ENCODE peak calls at places on chromosomes 4 and X, in six cellular contexts. One of them, this sample, is unnamed.

GRCh38 chrX:71183341-71183740 is 38.7 kb downstream of the NLGN3 start:
- DNase-seq in HepG2: peak
- DNase-seq in A549: no peak
- DNase-seq in HCT116: no peak
- DNase-seq in GM12878: no peak
- DNase-seq in K562: no peak
- DNase-seq in this sample: no peak

GRCh38 chrX:15834051-15834450 is 20.6 kb downstream of the AP1S2 start:
- DNase-seq in HepG2: no peak
- DNase-seq in A549: no peak
- DNase-seq in HCT116: no peak
- DNase-seq in GM12878: no peak
- DNase-seq in K562: no peak
- DNase-seq in this sample: peak

GRCh38 chr4:132123870-132124623 is 1025.0 kb upstream of the PCDH10 start:
- DNase-seq in HepG2: no peak
- DNase-seq in A549: no peak
- DNase-seq in HCT116: peak
- DNase-seq in GM12878: peak
- DNase-seq in K562: peak
- DNase-seq in this sample: no peak

GRCh38 chr4:6222761-6223292 is 22.5 kb upstream of the JAKMIP1 start:
- DNase-seq in HepG2: no peak
- DNase-seq in A549: no peak
- DNase-seq in HCT116: peak
- DNase-seq in GM12878: no peak
- DNase-seq in K562: no peak
- DNase-seq in this sample: no peak

GRCh38 chr4:171846232-171846631 is 33.0 kb downstream of the GALNTL6 start:
- DNase-seq in HepG2: peak
- DNase-seq in A549: no peak
- DNase-seq in HCT116: peak
- DNase-seq in GM12878: no peak
- DNase-seq in K562: peak
- DNase-seq in this sample: peak

GRCh38 chr4:36303430-36304137 is 22.2 kb downstream of the DTHD1 start:
- DNase-seq in HepG2: no peak
- DNase-seq in A549: no peak
- DNase-seq in HCT116: no peak
- DNase-seq in GM12878: no peak
- DNase-seq in K562: no peak
- DNase-seq in this sample: peak

GRCh38 chr4:140249351-140249750 is 95.4 kb upstream of the MAML3 start:
- DNase-seq in HepG2: no peak
- DNase-seq in A549: no peak
- DNase-seq in HCT116: no peak
- DNase-seq in GM12878: no peak
- DNase-seq in K562: no peak
- DNase-seq in this sample: no peak

GRCh38 chrX:24347871-24348270 is 12.6 kb upstream of the SUPT20HL1 start:
- DNase-seq in HepG2: no peak
- DNase-seq in A549: no peak
- DNase-seq in HCT116: no peak
- DNase-seq in GM12878: no peak
- DNase-seq in K562: peak
- DNase-seq in this sample: no peak

GRCh38 chr4:2923678-2924173 is 39.5 kb downstream of the NOP14 start:
- DNase-seq in HepG2: no peak
- DNase-seq in A549: no peak
- DNase-seq in HCT116: no peak
- DNase-seq in GM12878: no peak
- DNase-seq in K562: no peak
- DNase-seq in this sample: no peak

GRCh38 chr4:90318208-90318607 is 191.0 kb downstream of the CCSER1 start:
- DNase-seq in HepG2: no peak
- DNase-seq in A549: no peak
- DNase-seq in HCT116: peak
- DNase-seq in GM12878: no peak
- DNase-seq in K562: no peak
- DNase-seq in this sample: no peak

GRCh38 chr4:17781831-17782287 is 438 bp upstream of the FAM184B start:
- DNase-seq in HepG2: no peak
- DNase-seq in A549: no peak
- DNase-seq in HCT116: no peak
- DNase-seq in GM12878: no peak
- DNase-seq in K562: no peak
- DNase-seq in this sample: no peak

GRCh38 chr4:53057679-53058078 is 195.6 kb downstream of the RASL11B start:
- DNase-seq in HepG2: no peak
- DNase-seq in A549: no peak
- DNase-seq in HCT116: no peak
- DNase-seq in GM12878: no peak
- DNase-seq in K562: no peak
- DNase-seq in this sample: no peak

GRCh38 chr4:53060278-53060677 is 198.2 kb downstream of the RASL11B start:
- DNase-seq in HepG2: no peak
- DNase-seq in A549: no peak
- DNase-seq in HCT116: no peak
- DNase-seq in GM12878: no peak
- DNase-seq in K562: no peak
- DNase-seq in this sample: no peak

GRCh38 chr4:53055274-53055673 is 193.2 kb downstream of the RASL11B start:
- DNase-seq in HepG2: no peak
- DNase-seq in A549: no peak
- DNase-seq in HCT116: no peak
- DNase-seq in GM12878: no peak
- DNase-seq in K562: no peak
- DNase-seq in this sample: no peak

GRCh38 chr4:53059253-53059652 is 197.1 kb downstream of the RASL11B start:
- DNase-seq in HepG2: no peak
- DNase-seq in A549: no peak
- DNase-seq in HCT116: no peak
- DNase-seq in GM12878: no peak
- DNase-seq in K562: no peak
- DNase-seq in this sample: no peak

DNA sequence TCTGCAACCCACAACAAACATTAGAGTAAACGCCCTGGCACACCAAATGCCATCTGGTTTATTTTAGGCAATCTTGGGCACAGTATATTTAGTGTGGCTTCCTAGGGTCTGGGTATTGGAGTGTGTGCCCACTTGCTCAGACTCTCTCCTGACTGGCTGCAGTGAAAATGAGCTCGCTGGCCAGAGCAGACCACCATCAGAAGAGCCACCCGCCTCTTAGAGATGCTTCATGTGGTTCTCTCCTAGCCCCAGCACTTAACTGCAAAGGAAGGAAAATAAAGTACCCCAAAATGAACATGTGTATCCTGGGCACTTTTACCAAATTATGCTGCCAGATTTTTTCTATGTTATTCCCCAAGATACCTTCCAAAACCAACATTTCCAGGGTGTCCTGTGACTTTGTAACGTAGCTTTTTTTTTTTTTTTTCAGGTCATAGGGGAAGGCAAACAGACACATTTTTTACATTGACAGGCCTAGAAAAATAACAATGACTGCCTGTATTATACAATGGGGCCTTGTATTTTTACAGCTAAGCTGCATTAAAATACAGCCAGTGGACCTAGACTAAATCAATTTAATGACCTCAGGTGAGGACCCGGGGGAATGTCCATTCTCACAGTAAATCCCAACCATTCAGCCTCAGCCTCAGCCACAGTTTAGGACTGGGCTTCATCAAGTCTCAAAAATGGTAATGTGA is 193.7 kb downstream of the RASL11B start:
- DNase-seq in HepG2: peak
- DNase-seq in A549: no peak
- DNase-seq in HCT116: no peak
- DNase-seq in GM12878: no peak
- DNase-seq in K562: no peak
- DNase-seq in this sample: no peak
- H3K4me3 ChIP-seq in HepG2: no peak
- H3K4me3 ChIP-seq in A549: no peak
- H3K4me3 ChIP-seq in HCT116: no peak
- H3K4me3 ChIP-seq in GM12878: no peak
- H3K4me3 ChIP-seq in K562: no peak
- H3K4me3 ChIP-seq in this sample: no peak

GRCh38 chrX:49190783-49191032 is 4.5 kb upstream of the PRICKLE3 start:
- DNase-seq in HepG2: no peak
- DNase-seq in A549: no peak
- DNase-seq in HCT116: no peak
- DNase-seq in GM12878: no peak
- DNase-seq in K562: no peak
- DNase-seq in this sample: no peak

GRCh38 chrX:49188468-49189076 is 2.4 kb upstream of the PRICKLE3 start:
- DNase-seq in HepG2: no peak
- DNase-seq in A549: no peak
- DNase-seq in HCT116: no peak
- DNase-seq in GM12878: no peak
- DNase-seq in K562: no peak
- DNase-seq in this sample: no peak

GRCh38 chrX:49193542-49193964 is 6.4 kb downstream of the SYP start:
- DNase-seq in HepG2: no peak
- DNase-seq in A549: no peak
- DNase-seq in HCT116: no peak
- DNase-seq in GM12878: no peak
- DNase-seq in K562: no peak
- DNase-seq in this sample: no peak

GRCh38 chrX:49192722-49193328 is 6.7 kb upstream of the PRICKLE3 start:
- DNase-seq in HepG2: no peak
- DNase-seq in A549: no peak
- DNase-seq in HCT116: no peak
- DNase-seq in GM12878: no peak
- DNase-seq in K562: peak
- DNase-seq in this sample: peak

GRCh38 chrX:49191033-49191871 is 5.1 kb upstream of the PRICKLE3 start:
- DNase-seq in HepG2: peak
- DNase-seq in A549: peak
- DNase-seq in HCT116: peak
- DNase-seq in GM12878: peak
- DNase-seq in K562: peak
- DNase-seq in this sample: peak
- TF ChIP-seq POLR2A in HepG2: no peak
- TF ChIP-seq POLR2A in A549: peak
- TF ChIP-seq POLR2A in HCT116: peak
- TF ChIP-seq POLR2A in GM12878: peak
- TF ChIP-seq POLR2A in K562: peak
- TF ChIP-seq POLR2A in this sample: peak

DNA sequence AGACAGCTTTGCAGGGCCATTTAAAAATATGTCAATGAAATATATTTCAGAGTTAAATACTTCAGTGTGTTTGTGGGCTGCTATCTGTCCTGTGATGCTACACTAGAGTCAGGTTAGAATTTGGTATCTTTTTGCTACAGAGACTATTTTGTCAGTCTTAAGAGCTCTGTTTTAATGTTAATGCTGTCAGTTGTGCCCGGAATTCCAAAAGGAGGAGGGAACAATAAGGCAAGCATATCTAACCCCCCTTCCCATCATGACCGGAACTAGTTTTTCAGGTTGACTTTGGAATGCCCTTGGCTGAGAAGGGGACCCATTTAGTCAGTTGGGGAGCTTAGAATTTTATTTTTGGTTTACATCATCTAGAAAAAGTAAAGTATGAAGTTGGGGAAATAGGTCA is 34.9 kb upstream of the SLC25A4 start:
- DNase-seq in HepG2: no peak
- DNase-seq in A549: no peak
- DNase-seq in HCT116: no peak
- DNase-seq in GM12878: no peak
- DNase-seq in K562: no peak
- DNase-seq in this sample: no peak
- TF ChIP-seq MAX in HepG2: no peak
- TF ChIP-seq MAX in A549: no peak
- TF ChIP-seq MAX in HCT116: no peak
- TF ChIP-seq MAX in GM12878: no peak
- TF ChIP-seq MAX in K562: no peak
- TF ChIP-seq MAX in this sample: no peak

GRCh38 chr4:169988252-169988651 is 37.9 kb downstream of the MFAP3L start:
- DNase-seq in HepG2: no peak
- DNase-seq in A549: no peak
- DNase-seq in HCT116: no peak
- DNase-seq in GM12878: no peak
- DNase-seq in K562: no peak
- DNase-seq in this sample: no peak

GRCh38 chr4:169986369-169986768 is 39.8 kb downstream of the MFAP3L start:
- DNase-seq in HepG2: no peak
- DNase-seq in A549: no peak
- DNase-seq in HCT116: no peak
- DNase-seq in GM12878: no peak
- DNase-seq in K562: no peak
- DNase-seq in this sample: no peak

GRCh38 chr4:169984745-169985144 is 41.5 kb downstream of the MFAP3L start:
- DNase-seq in HepG2: no peak
- DNase-seq in A549: no peak
- DNase-seq in HCT116: no peak
- DNase-seq in GM12878: no peak
- DNase-seq in K562: no peak
- DNase-seq in this sample: no peak

GRCh38 chr4:169985881-169986280 is 40.3 kb downstream of the MFAP3L start:
- DNase-seq in HepG2: no peak
- DNase-seq in A549: no peak
- DNase-seq in HCT116: no peak
- DNase-seq in GM12878: no peak
- DNase-seq in K562: no peak
- DNase-seq in this sample: no peak

GRCh38 chr4:169987327-169988228 is 38.6 kb downstream of the MFAP3L start:
- DNase-seq in HepG2: no peak
- DNase-seq in A549: no peak
- DNase-seq in HCT116: no peak
- DNase-seq in GM12878: no peak
- DNase-seq in K562: no peak
- DNase-seq in this sample: no peak
- H3K4me3 ChIP-seq in HepG2: no peak
- H3K4me3 ChIP-seq in A549: no peak
- H3K4me3 ChIP-seq in HCT116: no peak
- H3K4me3 ChIP-seq in GM12878: no peak
- H3K4me3 ChIP-seq in K562: no peak
- H3K4me3 ChIP-seq in this sample: no peak

DNA sequence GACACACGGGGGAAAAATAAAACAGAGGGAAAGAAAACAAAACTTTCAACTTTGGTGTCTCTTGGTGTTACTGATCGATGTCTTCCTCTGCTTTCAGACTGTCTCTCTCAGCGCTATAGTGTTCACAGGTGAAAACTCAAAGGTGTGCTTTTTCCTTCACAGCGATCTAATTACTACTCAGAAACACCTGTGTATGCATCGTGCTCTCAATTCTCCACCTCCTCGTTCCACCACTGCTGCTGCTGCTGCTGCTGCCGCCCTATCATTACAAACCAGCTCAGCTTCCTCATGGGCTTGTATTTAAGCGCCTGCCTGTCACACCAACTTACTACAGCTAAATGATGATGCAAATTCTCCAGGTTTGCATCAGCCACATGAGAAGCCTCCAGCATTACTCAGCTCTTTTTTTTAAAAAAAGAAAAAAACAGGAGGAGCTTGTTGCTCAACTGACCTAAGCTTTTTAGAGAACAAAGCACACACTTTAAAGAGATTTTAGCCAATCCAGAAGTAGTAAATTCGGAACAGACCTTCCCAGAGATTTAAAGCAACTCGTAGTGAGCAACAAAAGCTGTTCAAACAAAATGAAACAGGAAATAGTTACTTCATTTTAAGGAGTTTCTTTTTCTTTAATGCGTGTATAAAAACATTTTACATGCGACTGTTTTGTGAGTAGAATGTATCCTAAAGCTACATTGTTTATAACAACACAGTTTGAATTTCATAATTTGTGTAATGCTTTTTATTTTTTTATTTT is at the start of gene SLC7A11:
- DNase-seq in HepG2: peak
- DNase-seq in A549: peak
- DNase-seq in HCT116: peak
- DNase-seq in GM12878: peak
- DNase-seq in K562: peak
- DNase-seq in this sample: peak
- TF ChIP-seq POLR2A in HepG2: peak
- TF ChIP-seq POLR2A in A549: peak
- TF ChIP-seq POLR2A in HCT116: peak
- TF ChIP-seq POLR2A in GM12878: peak
- TF ChIP-seq POLR2A in K562: peak
- TF ChIP-seq POLR2A in this sample: peak

This sample was measured in NB4.